ENCODE peak calls at places on chromosomes 2 and 18, in four cellular contexts. One of them, this sample, is unnamed.

GRCh38 chr18:65608471-65608870 is 142.3 kb upstream of the CDH7 start:
- DNase-seq in CD4-positive, alpha-beta T cell: no peak
- DNase-seq in GM20000: no peak
- DNase-seq in foreskin keratinocyte: no peak
- DNase-seq in this sample: no peak

GRCh38 chr2:102585704-102586404 is 33.5 kb upstream of the SLC9A2 start:
- DNase-seq in GM20000: no peak
- DNase-seq in CD4-positive, alpha-beta T cell: no peak
- DNase-seq in foreskin keratinocyte: peak; percentile 54
- DNase-seq in this sample: no peak

GRCh38 chr18:48613589-48613988 is 74.8 kb downstream of the CTIF start:
- DNase-seq in GM20000: no peak
- DNase-seq in foreskin keratinocyte: no peak
- DNase-seq in CD4-positive, alpha-beta T cell: no peak
- DNase-seq in this sample: no peak

GRCh38 chr2:121120411-121120810 is 164.6 kb downstream of the TFCP2L1 start:
- DNase-seq in foreskin keratinocyte: no peak
- DNase-seq in GM20000: no peak
- DNase-seq in CD4-positive, alpha-beta T cell: no peak
- DNase-seq in this sample: no peak

GRCh38 chr2:23668756-23669304 is 258.1 kb downstream of the ATAD2B start:
- DNase-seq in GM20000: no peak
- DNase-seq in foreskin keratinocyte: no peak
- DNase-seq in CD4-positive, alpha-beta T cell: no peak
- DNase-seq in this sample: no peak

GRCh38 chr2:178404380-178404767 is 46.6 kb downstream of the PRKRA start:
- DNase-seq in GM20000: peak; percentile 78
- DNase-seq in CD4-positive, alpha-beta T cell: no peak
- DNase-seq in foreskin keratinocyte: no peak
- DNase-seq in this sample: peak; percentile 58

GRCh38 chr2:133062946-133063345 is 392.9 kb upstream of the LYPD1 start:
- DNase-seq in CD4-positive, alpha-beta T cell: no peak
- DNase-seq in GM20000: no peak
- DNase-seq in foreskin keratinocyte: no peak
- DNase-seq in this sample: no peak

GRCh38 chr18:830315-830901 is 18.4 kb upstream of the YES1 start:
- DNase-seq in foreskin keratinocyte: no peak
- DNase-seq in GM20000: peak; percentile 17
- DNase-seq in CD4-positive, alpha-beta T cell: no peak
- DNase-seq in this sample: peak; percentile 50

GRCh38 chr2:180016937-180017336 is 9.8 kb upstream of the CWC22 start:
- DNase-seq in CD4-positive, alpha-beta T cell: no peak
- DNase-seq in GM20000: no peak
- DNase-seq in foreskin keratinocyte: no peak
- DNase-seq in this sample: no peak

GRCh38 chr2:217338306-217338916 is 478.5 kb upstream of the TNP1 start:
- DNase-seq in foreskin keratinocyte: peak; percentile 30
- DNase-seq in GM20000: no peak
- DNase-seq in CD4-positive, alpha-beta T cell: no peak
- DNase-seq in this sample: no peak

GRCh38 chr2:173459363-173459762 is 104.7 kb downstream of the CDCA7 start:
- DNase-seq in GM20000: no peak
- DNase-seq in foreskin keratinocyte: no peak
- DNase-seq in CD4-positive, alpha-beta T cell: no peak
- DNase-seq in this sample: no peak

GRCh38 chr18:45521777-45522176 is 93.5 kb upstream of the SLC14A2 start:
- DNase-seq in GM20000: peak; percentile 19
- DNase-seq in CD4-positive, alpha-beta T cell: no peak
- DNase-seq in foreskin keratinocyte: peak; percentile 24
- DNase-seq in this sample: peak; percentile 12

GRCh38 chr2:150191349-150191748 is 296.1 kb downstream of the RND3 start:
- DNase-seq in CD4-positive, alpha-beta T cell: no peak
- DNase-seq in GM20000: no peak
- DNase-seq in foreskin keratinocyte: peak; percentile 50
- DNase-seq in this sample: no peak

GRCh38 chr2:102749938-102750337 is 11.9 kb upstream of the TMEM182 start:
- DNase-seq in GM20000: peak; percentile 20
- DNase-seq in foreskin keratinocyte: no peak
- DNase-seq in CD4-positive, alpha-beta T cell: no peak
- DNase-seq in this sample: no peak

GRCh38 chr2:226256709-226257401 is 542.8 kb downstream of the IRS1 start:
- DNase-seq in CD4-positive, alpha-beta T cell: no peak
- DNase-seq in foreskin keratinocyte: no peak
- DNase-seq in GM20000: no peak
- DNase-seq in this sample: no peak

GRCh38 chr2:25980951-25981350 is 1.3 kb downstream of the KIF3C start:
- DNase-seq in foreskin keratinocyte: no peak
- DNase-seq in CD4-positive, alpha-beta T cell: no peak
- DNase-seq in GM20000: no peak
- DNase-seq in this sample: no peak

GRCh38 chr2:45049937-45050336 is 40.7 kb upstream of the SIX2 start:
- DNase-seq in CD4-positive, alpha-beta T cell: no peak
- DNase-seq in GM20000: no peak
- DNase-seq in foreskin keratinocyte: no peak
- DNase-seq in this sample: no peak

GRCh38 chr2:239318790-239319189 is 82.0 kb downstream of the HDAC4 start:
- DNase-seq in GM20000: no peak
- DNase-seq in foreskin keratinocyte: no peak
- DNase-seq in CD4-positive, alpha-beta T cell: no peak
- DNase-seq in this sample: no peak

GRCh38 chr2:220662415-220662814 is 909.7 kb downstream of the EPHA4 start:
- DNase-seq in CD4-positive, alpha-beta T cell: no peak
- DNase-seq in GM20000: no peak
- DNase-seq in foreskin keratinocyte: no peak
- DNase-seq in this sample: no peak

GRCh38 chr2:158213743-158214142 is 112.1 kb downstream of the UPP2 start:
- DNase-seq in CD4-positive, alpha-beta T cell: no peak
- DNase-seq in GM20000: no peak
- DNase-seq in foreskin keratinocyte: no peak
- DNase-seq in this sample: no peak

GRCh38 chr2:228039752-228040534 is 141.5 kb downstream of the SPHKAP start:
- DNase-seq in CD4-positive, alpha-beta T cell: no peak
- DNase-seq in GM20000: peak; percentile 28
- DNase-seq in foreskin keratinocyte: no peak
- DNase-seq in this sample: no peak

GRCh38 chr2:226649871-226650660 is 149.6 kb downstream of the IRS1 start:
- DNase-seq in GM20000: peak; percentile 23
- DNase-seq in CD4-positive, alpha-beta T cell: peak; percentile 47
- DNase-seq in foreskin keratinocyte: peak; percentile 99
- DNase-seq in this sample: peak; percentile 66

GRCh38 chr2:150653351-150653750 is 165.9 kb upstream of the RND3 start:
- DNase-seq in CD4-positive, alpha-beta T cell: no peak
- DNase-seq in foreskin keratinocyte: no peak
- DNase-seq in GM20000: no peak
- DNase-seq in this sample: no peak

GRCh38 chr2:231523451-231524266 is 6.6 kb downstream of the NMUR1 start:
- DNase-seq in foreskin keratinocyte: no peak
- DNase-seq in CD4-positive, alpha-beta T cell: no peak
- DNase-seq in GM20000: no peak
- DNase-seq in this sample: peak; percentile 35

GRCh38 chr2:47179325-47179724 is 24.2 kb upstream of the STPG4 start:
- DNase-seq in GM20000: no peak
- DNase-seq in foreskin keratinocyte: no peak
- DNase-seq in CD4-positive, alpha-beta T cell: no peak
- DNase-seq in this sample: no peak

GRCh38 chr18:38456253-38456652 is 890.7 kb upstream of the CELF4 start:
- DNase-seq in CD4-positive, alpha-beta T cell: no peak
- DNase-seq in GM20000: no peak
- DNase-seq in foreskin keratinocyte: no peak
- DNase-seq in this sample: no peak

GRCh38 chr2:134663451-134663850 is 55.3 kb downstream of the TMEM163 start:
- DNase-seq in GM20000: no peak
- DNase-seq in CD4-positive, alpha-beta T cell: no peak
- DNase-seq in foreskin keratinocyte: no peak
- DNase-seq in this sample: no peak

GRCh38 chr18:32289480-32290075 is 99.7 kb downstream of the MEP1B start:
- DNase-seq in foreskin keratinocyte: no peak
- DNase-seq in CD4-positive, alpha-beta T cell: no peak
- DNase-seq in GM20000: peak; percentile 45
- DNase-seq in this sample: peak; percentile 47

GRCh38 chr2:75608684-75609333 is 37.8 kb upstream of the MRPL19 start:
- DNase-seq in foreskin keratinocyte: no peak
- DNase-seq in CD4-positive, alpha-beta T cell: peak; percentile 20
- DNase-seq in GM20000: peak; percentile 73
- DNase-seq in this sample: peak; percentile 65

GRCh38 chr2:88885275-88885674 is 193.8 kb downstream of the RPIA start:
- DNase-seq in GM20000: no peak
- DNase-seq in CD4-positive, alpha-beta T cell: no peak
- DNase-seq in foreskin keratinocyte: no peak
- DNase-seq in this sample: no peak

GRCh38 chr2:22403748-22404147 is 981.2 kb upstream of the KLHL29 start:
- DNase-seq in GM20000: no peak
- DNase-seq in CD4-positive, alpha-beta T cell: no peak
- DNase-seq in foreskin keratinocyte: no peak
- DNase-seq in this sample: no peak

DNA sequence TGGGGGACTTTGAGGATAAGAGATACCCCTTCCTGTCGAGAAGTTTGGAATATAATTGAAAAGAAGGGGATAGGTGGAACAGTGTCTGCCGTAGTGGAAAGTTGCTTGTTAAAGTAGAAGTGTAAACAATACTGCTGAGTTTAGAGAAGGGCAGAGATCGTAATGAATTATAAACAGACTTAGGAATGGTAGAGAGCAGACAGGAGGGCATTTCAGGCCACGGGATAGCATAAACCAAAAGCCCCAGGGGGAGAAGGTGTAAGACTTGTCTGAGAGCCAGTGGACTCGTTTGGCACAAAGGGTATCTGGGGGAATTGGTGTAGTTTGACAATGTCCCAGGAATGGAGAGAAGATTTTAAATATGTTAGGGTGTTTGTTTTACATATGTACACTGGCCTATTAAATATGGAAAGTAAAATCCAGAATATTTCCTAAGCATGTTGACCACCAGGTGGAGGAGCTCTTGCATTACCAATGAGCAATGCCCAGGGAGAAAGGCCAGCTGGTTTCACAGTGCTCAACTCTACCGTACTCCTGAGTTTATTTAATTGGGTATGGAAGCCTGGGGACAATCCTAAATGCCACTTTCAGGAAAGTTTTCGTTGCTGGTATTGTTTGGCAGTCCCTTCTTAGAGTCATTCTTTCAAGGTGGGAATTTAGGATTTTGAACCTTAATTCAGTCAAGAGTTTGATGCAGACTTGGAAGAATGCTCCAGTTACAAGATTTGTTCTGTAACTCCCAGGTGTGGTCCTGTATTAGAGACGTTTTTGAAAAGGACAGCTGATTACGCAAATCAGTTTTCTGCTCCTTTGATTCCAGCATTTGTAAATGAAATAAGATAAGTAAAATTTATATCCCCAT is 7.5 kb downstream of the COPS8 start:
- DNase-seq in CD4-positive, alpha-beta T cell: no peak
- DNase-seq in GM20000: no peak
- DNase-seq in foreskin keratinocyte: no peak
- DNase-seq in this sample: no peak
- TF ChIP-seq CTCF in CD4-positive, alpha-beta T cell: no peak
- TF ChIP-seq CTCF in GM20000: no peak
- TF ChIP-seq CTCF in foreskin keratinocyte: peak; percentile 89
- TF ChIP-seq CTCF in this sample: no peak

DNA sequence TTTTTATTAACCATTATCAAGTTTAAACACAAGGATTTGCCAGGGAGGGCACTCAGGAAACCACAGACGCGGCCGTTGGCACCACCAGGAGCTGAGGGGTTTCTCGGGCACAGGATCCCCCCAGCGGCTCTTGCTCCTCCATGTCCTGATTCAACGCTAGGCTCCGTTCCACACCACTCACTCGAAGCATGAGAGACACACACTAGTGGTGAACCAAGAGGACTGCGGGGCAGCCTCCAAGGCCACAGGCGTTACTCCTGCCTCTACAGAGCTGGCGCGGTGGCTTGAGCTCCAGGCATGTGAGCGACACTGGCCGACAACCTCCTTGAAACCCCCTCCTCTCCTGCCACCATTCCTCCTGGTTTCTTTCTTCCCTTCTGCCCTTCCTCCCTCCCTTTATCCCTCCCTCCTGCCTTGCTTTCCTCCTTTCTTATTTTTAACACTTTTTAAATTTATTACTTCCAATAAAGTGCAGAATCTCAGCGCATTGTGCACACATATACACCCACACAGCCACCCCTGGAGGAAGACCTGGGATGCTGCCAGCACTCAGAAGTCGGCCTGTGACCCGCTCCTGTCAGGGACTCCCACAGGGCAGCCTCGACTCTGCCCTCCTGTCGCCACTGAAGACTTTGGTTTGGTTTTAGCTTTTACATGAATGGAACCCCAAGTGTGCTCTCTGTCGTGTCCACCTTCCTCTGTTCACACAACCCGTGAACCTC is 21.7 kb downstream of the COX7A2L start:
- DNase-seq in GM20000: no peak
- DNase-seq in CD4-positive, alpha-beta T cell: no peak
- DNase-seq in foreskin keratinocyte: no peak
- DNase-seq in this sample: peak; percentile 10
- TF ChIP-seq CTCF in GM20000: no peak
- TF ChIP-seq CTCF in CD4-positive, alpha-beta T cell: no peak
- TF ChIP-seq CTCF in foreskin keratinocyte: peak; percentile 2
- TF ChIP-seq CTCF in this sample: no peak

GRCh38 chr2:143635302-143635701 is 506.1 kb downstream of the ARHGAP15 start:
- DNase-seq in CD4-positive, alpha-beta T cell: no peak
- DNase-seq in foreskin keratinocyte: no peak
- DNase-seq in GM20000: no peak
- DNase-seq in this sample: no peak

GRCh38 chr2:143629344-143629743 is 500.1 kb downstream of the ARHGAP15 start:
- DNase-seq in CD4-positive, alpha-beta T cell: no peak
- DNase-seq in GM20000: no peak
- DNase-seq in foreskin keratinocyte: no peak
- DNase-seq in this sample: no peak

GRCh38 chr2:143635936-143636335 is 506.7 kb downstream of the ARHGAP15 start:
- DNase-seq in CD4-positive, alpha-beta T cell: no peak
- DNase-seq in foreskin keratinocyte: no peak
- DNase-seq in GM20000: no peak
- DNase-seq in this sample: no peak

DNA sequence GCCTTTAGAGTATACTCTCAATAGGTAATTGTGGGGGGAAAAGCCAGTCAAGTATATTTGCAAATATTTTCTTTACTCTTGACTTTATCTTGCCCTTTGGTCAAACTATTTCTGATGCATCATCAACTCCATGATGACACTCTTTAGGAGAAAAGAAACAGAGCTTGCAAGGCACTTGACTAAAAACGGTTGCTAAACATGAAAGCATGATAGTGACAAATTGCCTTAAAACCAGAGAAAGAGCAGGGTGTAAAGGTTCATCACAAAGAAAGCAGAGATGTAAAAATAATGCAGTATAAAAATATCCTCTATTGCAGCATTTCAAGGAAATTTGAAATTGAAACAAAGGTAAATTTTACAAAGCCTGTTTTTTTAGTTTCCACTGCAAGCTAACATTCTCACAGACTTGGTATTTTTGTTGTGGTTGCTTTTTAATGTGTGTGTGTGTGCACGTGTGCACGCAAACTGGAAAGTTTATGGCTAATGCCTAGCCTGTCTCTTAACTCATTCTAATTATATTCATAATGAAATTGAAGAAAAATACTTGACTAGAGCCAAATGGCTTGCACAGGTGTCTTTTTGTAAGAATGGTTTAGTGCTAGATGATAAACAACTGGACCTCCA is 503.6 kb downstream of the ARHGAP15 start:
- DNase-seq in foreskin keratinocyte: no peak
- DNase-seq in CD4-positive, alpha-beta T cell: no peak
- DNase-seq in GM20000: no peak
- DNase-seq in this sample: peak; percentile 18
- TF ChIP-seq CTCF in foreskin keratinocyte: no peak
- TF ChIP-seq CTCF in CD4-positive, alpha-beta T cell: no peak
- TF ChIP-seq CTCF in GM20000: no peak
- TF ChIP-seq CTCF in this sample: no peak

GRCh38 chr2:207115715-207116364 is 49.9 kb downstream of the KLF7 start:
- DNase-seq in CD4-positive, alpha-beta T cell: no peak
- DNase-seq in GM20000: no peak
- DNase-seq in foreskin keratinocyte: no peak
- DNase-seq in this sample: no peak
- TF ChIP-seq CTCF in CD4-positive, alpha-beta T cell: no peak
- TF ChIP-seq CTCF in GM20000: no peak
- TF ChIP-seq CTCF in foreskin keratinocyte: peak; percentile 16
- TF ChIP-seq CTCF in this sample: no peak